ENCODE peak calls at places on chromosomes 7 and 10, in four cellular contexts. G is lower lobe of right lung, P is tibial nerve, Y is uterus. U is an unnamed sample. For H3K9me3, the result is how much of the 10 kb centered on the place peaks cover.

GRCh38 chr10:30804478-30805055 is 175.0 kb upstream of the LYZL2 start:
- DNase-seq in G (no peak), P (peak), Y (peak), U (no peak)

GRCh38 chr7:85023066-85023687 is 163.7 kb downstream of the SEMA3D start:
- DNase-seq in G (no peak), P (peak), Y (no peak), U (no peak)

GRCh38 chr10:34407227-34407626 is 407.9 kb downstream of the PARD3 start:
- DNase-seq in G (no peak), P (no peak), Y (no peak), U (no peak)

GRCh38 chr10:12697741-12698140 is 303.8 kb downstream of the CCDC3 start:
- DNase-seq in G (no peak), P (no peak), Y (no peak), U (no peak)

GRCh38 chr7:96670338-96671289 is 39.0 kb downstream of the SEM1 start:
- DNase-seq in G (no peak), P (no peak), Y (no peak), U (no peak)

GRCh38 chr7:128266891-128267839 is 26.1 kb downstream of the LEP start:
- DNase-seq in G (no peak), P (peak), Y (peak), U (no peak)

GRCh38 chr7:9036080-9036479 is 602.7 kb downstream of the NXPH1 start:
- DNase-seq in G (no peak), P (no peak), Y (no peak), U (no peak)

GRCh38 chr10:59172567-59172966 is 3.9 kb upstream of the PHYHIPL start:
- DNase-seq in G (no peak), P (no peak), Y (no peak), U (no peak)

DNA sequence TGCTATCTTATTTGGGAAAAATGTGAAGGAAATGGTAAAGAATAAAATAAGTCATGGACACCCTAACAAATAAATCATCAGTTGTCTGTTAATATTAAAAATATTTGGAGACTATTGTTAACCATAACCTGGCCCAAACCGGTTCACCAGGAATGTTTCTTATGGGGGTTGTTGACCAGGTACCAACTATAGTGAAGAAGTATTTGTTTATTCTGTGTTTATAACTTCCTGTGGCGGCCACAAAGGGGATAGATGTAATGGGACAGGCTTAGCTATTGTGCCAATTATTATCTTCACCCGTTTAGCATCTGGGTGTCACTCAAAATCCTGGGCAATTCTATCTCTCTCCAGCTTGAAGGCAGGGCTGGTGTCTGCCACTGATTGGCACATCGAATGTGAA is 500.8 kb downstream of the ARL4A start:
- DNase-seq in G (no peak), P (no peak), Y (no peak), U (no peak)
- TF ChIP-seq CTCF in G (no peak), P (no peak), Y (no peak), U (no peak)

GRCh38 chr10:133474833-133475734 is 21.3 kb downstream of the SCART1 start:
- DNase-seq in G (no peak), P (no peak), Y (no peak), U (peak)
- H3K9me3 ChIP-seq in G (under half), P (under half), Y (under half), U (under half)

GRCh38 chr7:93897680-93898079 is 7.1 kb upstream of the TFPI2 start:
- DNase-seq in G (no peak), P (no peak), Y (no peak), U (no peak)
- H3K27ac ChIP-seq in G (no peak), P (no peak), Y (no peak), U (no peak)

GRCh38 chr7:104059103-104059502 is 69.6 kb upstream of the RELN start:
- DNase-seq in G (no peak), P (no peak), Y (no peak), U (no peak)
- TF ChIP-seq CTCF in G (no peak), P (no peak), Y (no peak), U (no peak)

GRCh38 chr10:43482319-43483078 is 45.6 kb downstream of the ZNF487 start:
- DNase-seq in G (no peak), P (no peak), Y (no peak), U (no peak)

GRCh38 chr10:43479275-43479674 is 42.4 kb downstream of the ZNF487 start:
- DNase-seq in G (no peak), P (no peak), Y (no peak), U (no peak)
- H3K9me3 ChIP-seq in G (under half), P (under half), Y (under half), U (under half)

DNA sequence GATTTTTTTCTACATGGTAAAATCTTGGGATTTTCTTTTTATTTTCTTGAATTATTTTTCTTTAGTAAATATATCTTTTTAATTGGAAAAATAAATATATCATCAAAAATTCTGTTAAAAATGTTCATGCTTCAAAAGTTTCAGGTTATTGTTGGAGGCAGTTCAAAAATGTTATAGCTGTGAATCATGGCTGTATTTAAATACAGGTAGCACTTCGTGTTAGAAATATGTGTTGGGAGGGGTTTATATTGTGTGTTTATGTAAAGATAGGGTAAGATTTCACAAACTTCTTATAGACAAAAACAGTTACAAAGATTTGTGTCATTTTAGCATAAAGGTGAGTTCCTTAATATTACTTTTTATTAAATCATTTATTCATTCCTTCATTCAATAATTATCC is 60.4 kb downstream of the HDAC9 start:
- DNase-seq in G (no peak), P (no peak), Y (no peak), U (no peak)
- H3K27ac ChIP-seq in G (no peak), P (no peak), Y (no peak), U (no peak)

DNA sequence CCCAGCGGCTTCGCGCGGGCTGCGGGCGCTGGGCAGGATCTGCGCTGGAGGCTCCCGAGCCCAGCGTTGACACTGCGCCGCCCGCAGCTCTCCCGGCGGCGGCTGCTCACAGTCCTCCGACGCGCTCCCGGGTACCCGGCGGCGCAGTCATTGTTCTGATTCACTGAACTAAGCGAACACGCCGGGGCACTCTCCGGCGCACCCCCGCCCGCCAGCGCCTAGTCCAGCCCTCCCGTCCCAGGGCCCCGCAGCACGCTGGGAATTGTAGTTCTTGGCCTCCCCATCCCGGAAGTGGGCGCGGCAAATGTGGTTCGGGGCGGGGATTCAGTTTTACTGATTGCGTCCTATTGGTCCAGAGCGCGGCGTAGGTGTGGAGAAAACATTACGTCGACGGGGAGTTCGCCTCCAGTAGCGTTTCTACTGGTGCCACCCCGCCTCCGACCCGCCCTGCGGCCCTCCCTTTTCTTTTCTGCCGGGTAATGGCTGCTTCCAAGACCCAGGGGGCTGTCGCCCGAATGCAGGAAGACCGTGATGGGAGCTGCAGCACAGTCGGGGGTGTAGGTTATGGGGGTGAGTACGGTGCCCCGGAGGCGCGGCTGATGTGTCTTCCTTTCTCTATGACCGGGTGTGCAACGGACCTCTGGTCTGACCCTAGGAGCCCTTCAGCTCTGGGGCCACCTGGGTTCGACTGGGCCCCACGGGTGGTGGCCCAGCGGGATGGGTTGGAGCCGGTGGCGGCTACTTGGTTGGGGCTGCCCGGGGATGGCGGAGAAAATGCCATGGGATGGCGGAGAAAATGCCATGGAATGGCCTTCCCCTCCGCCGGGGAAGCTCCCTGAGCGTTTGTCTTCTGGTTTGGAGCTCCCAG is at the start of the genes DOCK4 and ZNF277:
- DNase-seq in G (peak), P (peak), Y (peak), U (peak)
- TF ChIP-seq CTCF in G (no peak), P (no peak), Y (peak), U (no peak)

DNA sequence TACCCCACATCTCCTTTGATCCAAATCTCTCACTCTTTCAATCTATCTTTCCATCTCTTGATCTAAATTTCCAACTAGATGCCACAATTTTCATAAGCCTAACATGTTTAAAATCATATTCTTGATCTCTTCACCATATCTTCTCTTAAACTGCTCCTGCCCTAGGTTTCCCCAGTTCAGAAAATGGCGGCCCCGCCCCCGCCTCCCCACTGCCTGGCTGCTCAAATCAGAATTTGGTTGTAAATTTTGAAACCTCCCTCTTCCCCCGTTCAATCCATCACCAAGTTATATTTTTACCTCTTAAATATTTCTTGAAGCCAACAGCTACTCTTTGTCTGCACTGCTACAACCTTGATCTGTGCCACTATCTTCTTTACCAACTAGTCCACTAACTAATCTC is 27.3 kb upstream of the PRTFDC1 start:
- DNase-seq in G (no peak), P (no peak), Y (no peak), U (no peak)
- H3K9me3 ChIP-seq in G (under half), P (under half), Y (under half), U (under half)